ENCODE peak calls at places on chromosomes 12 and 14, in nine cellular contexts. V is stimulated activated effector memory CD8-positive, alpha-beta T cell treated with anti-CD3 and anti-CD28 coated beads, Interleukin-12 subunit alpha, Interleukin-12 subunit beta, amount 100 ng/mL, for 72 hours; Z is stimulated activated CD8-positive, alpha-beta memory T cell treated with anti-CD3 and anti-CD28 coated beads, Interleukin-4, amount 100 ng/mL, for 48 hours; U is transverse colon; F is fibroblast of mammary gland; W is HFF-Myc; G is tibial nerve; Y is fibroblast of the conjunctiva; O is naive thymus-derived CD8-positive, alpha-beta T cell. P is an unnamed sample.

GRCh38 chr14:49173765-49174373 is 412.3 kb downstream of the RPS29 start:
- DNase-seq in Y (peak), F (peak), V (no peak), U (peak), W (peak), Z (peak), G (no peak), O (no peak), P (no peak)

GRCh38 chr14:104146651-104147345 is 8.4 kb downstream of the KIF26A start:
- DNase-seq in O (peak), F (no peak), U (no peak), Y (no peak), Z (no peak), W (no peak), V (no peak), G (no peak), P (no peak)

GRCh38 chr14:68975667-68976066 is 3.4 kb downstream of the ACTN1 start:
- DNase-seq in O (no peak), W (no peak), Y (peak), G (no peak), Z (no peak), U (no peak), V (no peak), F (peak), P (no peak)

GRCh38 chr12:16350682-16351081 is 3.2 kb downstream of the MGST1 start:
- DNase-seq in Z (no peak), G (peak), V (no peak), Y (peak), O (no peak), F (peak), U (no peak), W (peak), P (no peak)

GRCh38 chr14:91330111-91330696 is 85.7 kb upstream of the GPR68 start:
- DNase-seq in F (no peak), Y (no peak), V (no peak), U (no peak), O (no peak), W (no peak), G (no peak), Z (no peak), P (no peak)

GRCh38 chr12:61250303-61250702 is 1009.9 kb upstream of the USP15 start:
- DNase-seq in U (no peak), Z (no peak), O (no peak), Y (no peak), V (no peak), F (no peak), G (no peak), W (no peak), P (no peak)

GRCh38 chr12:66503746-66504145 is 175.1 kb downstream of the GRIP1 start:
- DNase-seq in O (no peak), U (no peak), V (no peak), F (no peak), W (no peak), Z (no peak), G (no peak), Y (no peak), P (no peak)

GRCh38 chr12:54024581-54024980 is 3.7 kb upstream of the HOXC6 start:
- DNase-seq in F (no peak), W (no peak), Y (no peak), G (no peak), O (no peak), V (no peak), U (no peak), Z (no peak), P (no peak)

GRCh38 chr14:56731187-56731586 is 79.1 kb downstream of the OTX2 start:
- DNase-seq in F (no peak), G (no peak), V (no peak), O (no peak), W (no peak), Y (no peak), U (no peak), Z (no peak), P (no peak)

GRCh38 chr12:48717252-48717695 is 767 bp upstream of the CCNT1 start:
- DNase-seq in Y (no peak), W (no peak), U (no peak), F (peak), Z (no peak), V (no peak), G (no peak), O (no peak), P (no peak)

GRCh38 chr12:13250416-13250815 is 53.9 kb downstream of the EMP1 start:
- DNase-seq in F (peak), V (no peak), Y (no peak), U (no peak), W (no peak), G (no peak), Z (no peak), O (no peak), P (no peak)

GRCh38 chr12:27554421-27555186 is 30.6 kb downstream of the PPFIBP1 start:
- DNase-seq in Z (no peak), U (peak), G (peak), V (no peak), W (no peak), Y (no peak), O (no peak), F (peak), P (peak)

GRCh38 chr12:131313635-131314034 is 359.9 kb downstream of the ADGRD1 start:
- DNase-seq in Y (no peak), O (no peak), W (no peak), G (no peak), Z (no peak), U (no peak), F (no peak), V (no peak), P (no peak)

P was measured in left colon.